ENCODE peak calls at places on chromosomes 16 and 17, in four cellular contexts. G, S, M and F are unnamed samples.

GRCh38 chr17:4959261-4959965 is 8.2 kb downstream of the SPAG7 start:
- DNase-seq in G (no peak), S (no peak), M (no peak), F (no peak)

GRCh38 chr16:63312343-63312742 is 1276.1 kb upstream of the CDH8 start:
- DNase-seq in G (no peak), S (no peak), M (no peak), F (no peak)

GRCh38 chr17:34275881-34276280 is 5.9 kb downstream of the CCL7 start:
- DNase-seq in G (no peak), S (no peak), M (no peak), F (no peak)

GRCh38 chr16:64269756-64270155 is 852.1 kb downstream of the CDH11 start:
- DNase-seq in G (no peak), S (no peak), M (no peak), F (no peak)

GRCh38 chr17:28575126-28575795 is 1.4 kb downstream of the ALDOC start:
- DNase-seq in G (no peak), S (no peak), M (no peak), F (no peak)

GRCh38 chr16:86668136-86668535 is 89.8 kb downstream of the FOXL1 start:
- DNase-seq in G (no peak), S (no peak), M (no peak), F (no peak)

GRCh38 chr16:89093602-89094251 is at the start of gene ACSF3:
- DNase-seq in G (peak; percentile 68), S (peak; percentile 71), M (peak; percentile 36), F (peak; percentile 51)

GRCh38 chr17:20259668-20260067 is 207.7 kb downstream of the LGALS9B start:
- DNase-seq in G (no peak), S (no peak), M (no peak), F (no peak)

GRCh38 chr17:74736423-74737298 is at the start of gene RAB37:
- DNase-seq in G (peak; percentile 87), S (no peak), M (no peak), F (peak; percentile 31)

GRCh38 chr16:48542020-48542473 is 67.9 kb downstream of the N4BP1 start:
- DNase-seq in G (peak; percentile 56), S (peak; percentile 49), M (peak; percentile 47), F (no peak)

GRCh38 chr17:65231662-65232335 is 94.6 kb downstream of the RGS9 start:
- DNase-seq in G (peak; percentile 94), S (peak; percentile 75), M (no peak), F (peak; percentile 14)

GRCh38 chr17:8133398-8133797 is 9.5 kb upstream of the HES7 start:
- DNase-seq in G (no peak), S (no peak), M (no peak), F (no peak)

GRCh38 chr16:84239910-84240309 is at the start of gene KCNG4:
- DNase-seq in G (no peak), S (no peak), M (no peak), F (no peak)

GRCh38 chr16:88629835-88630234 is 8.5 kb upstream of the IL17C start:
- DNase-seq in G (no peak), S (no peak), M (no peak), F (no peak)

GRCh38 chr16:7509919-7510705 is 177.5 kb downstream of the RBFOX1 start:
- DNase-seq in G (no peak), S (no peak), M (no peak), F (no peak)

GRCh38 chr17:15514469-15514868 is 47.0 kb upstream of the CDRT4 start:
- DNase-seq in G (no peak), S (no peak), M (no peak), F (no peak)

GRCh38 chr17:4492762-4493561 is 5.7 kb upstream of the SPNS2 start:
- DNase-seq in G (peak; percentile 64), S (peak; percentile 48), M (no peak), F (no peak)

GRCh38 chr17:50465171-50465570 is 3.5 kb downstream of the CHAD start:
- DNase-seq in G (no peak), S (no peak), M (no peak), F (no peak)

GRCh38 chr17:50272711-50273653 is 1.3 kb upstream of the TMEM92 start:
- DNase-seq in G (peak; percentile 73), S (peak; percentile 47), M (no peak), F (peak; percentile 40)

GRCh38 chr17:33144837-33145236 is 148.3 kb downstream of the ASIC2 start:
- DNase-seq in G (no peak), S (no peak), M (no peak), F (no peak)

GRCh38 chr16:19783363-19783762 is 65.3 kb downstream of the IQCK start:
- DNase-seq in G (no peak), S (no peak), M (no peak), F (no peak)

GRCh38 chr17:42179911-42180410 is 981 bp downstream of the KCNH4 start:
- DNase-seq in G (no peak), S (peak; percentile 69), M (no peak), F (no peak)

GRCh38 chr17:69499301-69499700 is 84.8 kb downstream of the MAP2K6 start:
- DNase-seq in G (no peak), S (no peak), M (no peak), F (no peak)

GRCh38 chr17:75009139-75009724 is 3.2 kb upstream of the MRPL58 start:
- DNase-seq in G (no peak), S (no peak), M (no peak), F (no peak)

GRCh38 chr17:73189417-73190099 is 3.3 kb upstream of the COG1 start:
- DNase-seq in G (peak; percentile 80), S (peak; percentile 63), M (no peak), F (no peak)

GRCh38 chr16:21265104-21265825 is 12.8 kb downstream of the CRYM start:
- DNase-seq in G (no peak), S (peak; percentile 11), M (no peak), F (no peak)

GRCh38 chr17:79627184-79627765 is 16.4 kb upstream of the RBFOX3 start:
- DNase-seq in G (no peak), S (peak; percentile 2), M (no peak), F (no peak)

GRCh38 chr17:81708739-81709185 is 3.3 kb upstream of the SLC25A10 start:
- DNase-seq in G (no peak), S (no peak), M (no peak), F (no peak)
- H3K27ac ChIP-seq in G (no peak overlapping the region), S (no peak overlapping the region), M (no peak overlapping the region), F (no peak overlapping the region)

GRCh38 chr16:11913425-11914079 is 2.2 kb downstream of the GSPT1 start:
- DNase-seq in G (no peak), S (no peak), M (no peak), F (peak; percentile 13)
- H3K4me1 ChIP-seq in G (peaks cover 41% of the 10 kb centered on the region), S (peaks cover 41% of the 10 kb centered on the region), M (no peaks in the 10 kb centered on the region), F (peaks cover 32% of the 10 kb centered on the region)

DNA sequence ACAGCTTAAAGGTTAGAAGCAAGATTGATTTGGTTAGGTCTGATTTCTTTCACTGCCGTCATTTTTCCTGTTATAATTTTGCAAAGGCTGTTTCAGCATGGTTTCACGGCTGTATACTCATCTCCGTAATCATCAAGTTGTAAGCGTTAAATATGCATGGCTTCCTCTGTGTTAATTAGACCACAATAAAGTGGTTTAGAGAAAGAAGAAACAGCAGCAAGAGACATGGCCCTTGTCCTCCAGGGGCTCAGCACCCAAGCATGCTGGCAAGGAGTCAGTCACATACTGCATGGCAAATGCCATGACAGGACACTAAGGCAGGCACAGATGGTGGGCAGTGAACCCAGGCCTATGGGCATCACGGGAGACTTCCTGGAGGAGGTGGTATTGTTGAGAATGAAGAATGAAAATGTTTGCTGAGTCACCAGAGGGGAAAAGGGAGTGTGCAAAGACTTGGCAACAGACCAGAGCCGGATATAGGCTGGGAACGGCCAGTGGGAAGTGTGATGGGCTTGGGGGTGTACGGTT is 61.4 kb upstream of the PLCG2 start:
- DNase-seq in G (no peak), S (no peak), M (no peak), F (no peak)
- H3K27ac ChIP-seq in G (peak overlapping the region; percentile 94), S (no peak overlapping the region), M (no peak overlapping the region), F (no peak overlapping the region)

GRCh38 chr16:15866451-15866850 is 9.6 kb upstream of the MYH11 start:
- DNase-seq in G (no peak), S (no peak), M (no peak), F (no peak)
- H3K4me1 ChIP-seq in G (no peaks in the 10 kb centered on the region), S (no peaks in the 10 kb centered on the region), M (no peaks in the 10 kb centered on the region), F (no peaks in the 10 kb centered on the region)

GRCh38 chr17:77418609-77419008 is 277.8 kb downstream of the SEC14L1 start:
- DNase-seq in G (no peak), S (no peak), M (no peak), F (no peak)
- H3K27ac ChIP-seq in G (peak overlapping the region; percentile 95), S (no peak overlapping the region), M (no peak overlapping the region), F (no peak overlapping the region)

GRCh38 chr16:4316732-4317461 is 1.0 kb downstream of the GLIS2 start:
- DNase-seq in G (no peak), S (peak; percentile 64), M (no peak), F (no peak)

GRCh38 chr16:4320030-4320429 is 4.2 kb downstream of the GLIS2 start:
- DNase-seq in G (no peak), S (peak; percentile 45), M (no peak), F (no peak)

GRCh38 chr16:4317471-4318170 is 1.8 kb downstream of the GLIS2 start:
- DNase-seq in G (no peak), S (peak; percentile 71), M (no peak), F (no peak)

GRCh38 chr16:4319454-4319853 is 3.6 kb downstream of the GLIS2 start:
- DNase-seq in G (no peak), S (no peak), M (no peak), F (peak; percentile 35)

GRCh38 chr16:4318171-4318910 is 2.5 kb downstream of the GLIS2 start:
- DNase-seq in G (no peak), S (no peak), M (no peak), F (no peak)
- H3K4me1 ChIP-seq in G (peaks cover 75% of the 10 kb centered on the region), S (peaks cover 71% of the 10 kb centered on the region), M (peaks cover 3% of the 10 kb centered on the region), F (peaks cover 29% of the 10 kb centered on the region)

DNA sequence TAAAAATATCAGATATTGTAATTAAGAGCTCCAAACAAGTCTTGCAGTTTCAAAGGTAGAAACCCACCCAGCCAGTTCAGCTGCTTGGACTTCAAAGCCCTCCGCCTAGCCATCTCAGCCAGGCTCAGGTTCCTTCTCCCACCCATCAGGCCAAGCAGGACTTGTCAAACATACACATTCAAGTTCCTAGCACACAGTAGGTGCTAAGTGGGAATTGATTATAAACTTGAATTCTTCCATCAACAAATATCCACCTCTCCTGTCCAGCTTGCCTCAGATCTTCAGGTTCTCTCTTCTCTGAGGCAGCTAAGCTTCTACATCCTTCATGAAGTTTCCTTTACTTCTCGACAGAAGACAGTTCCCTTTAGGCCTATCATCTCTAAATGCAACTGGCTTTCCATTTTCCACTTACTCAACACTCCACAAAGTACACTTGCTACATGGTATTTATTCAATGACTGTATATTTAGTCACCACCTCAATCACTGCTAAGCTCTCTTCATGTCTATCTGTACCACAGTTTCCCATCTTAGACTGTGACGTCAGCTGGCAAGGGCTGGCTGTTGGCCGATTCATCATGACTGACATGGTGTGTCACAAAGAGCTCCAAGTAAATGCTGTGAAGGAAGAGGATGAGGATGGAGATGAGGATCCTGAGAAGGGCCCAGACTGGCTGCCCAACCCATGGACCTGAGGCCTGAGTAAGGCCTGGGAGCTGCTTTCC is 13.3 kb upstream of the COG7 start:
- DNase-seq in G (peak; percentile 44), S (peak; percentile 34), M (no peak), F (no peak)
- H3K27ac ChIP-seq in G (no peak overlapping the region), S (no peak overlapping the region), M (no peak overlapping the region), F (no peak overlapping the region)

GRCh38 chr16:70695351-70696070 is 9.7 kb upstream of the MTSS2 start:
- DNase-seq in G (peak; percentile 56), S (peak; percentile 68), M (no peak), F (no peak)
- H3K4me1 ChIP-seq in G (peaks cover 74% of the 10 kb centered on the region), S (peaks cover 35% of the 10 kb centered on the region), M (peaks cover 11% of the 10 kb centered on the region), F (no peaks in the 10 kb centered on the region)